ENCODE peak calls at places on chromosomes 4 and X, in ten cellular contexts. T is CD8-positive, alpha-beta T cell; Y is Peyer's patch; B is AG04450; R is HCT116; N is effector memory CD4-positive, alpha-beta T cell; D is A549; C is BJ; Z is OCI-LY7; V is endodermal cell. I is an unnamed sample.

GRCh38 chrX:1658083-1658463 is 43.2 kb downstream of the ASMT start:
- DNase-seq in V (peak; percentile 52), N (no peak), T (no peak), Y (no peak), D (no peak), R (no peak), C (no peak), Z (no peak), B (no peak), I (no peak)

GRCh38 chr4:57043304-57044251 is 64.9 kb downstream of the POLR2B start:
- DNase-seq in R (no peak), B (no peak), T (no peak), C (no peak), Z (no peak), N (no peak), V (no peak), Y (no peak), D (no peak), I (peak; percentile 97)

GRCh38 chrX:20320461-20321159 is 53.9 kb upstream of the RPS6KA3 start:
- DNase-seq in N (no peak), V (no peak), C (no peak), Z (peak; percentile 76), B (no peak), D (no peak), T (peak; percentile 1), R (no peak), Y (peak; percentile 58), I (no peak)

GRCh38 chr4:146023334-146023967 is 84.8 kb upstream of the ZNF827 start:
- DNase-seq in T (no peak), N (no peak), Z (peak; percentile 50), B (no peak), Y (peak; percentile 20), C (no peak), V (no peak), R (no peak), D (no peak), I (no peak)

GRCh38 chrX:118677318-118677717 is 50.1 kb upstream of the IL13RA1 start:
- DNase-seq in D (no peak), T (no peak), B (no peak), Y (no peak), R (no peak), Z (no peak), V (no peak), N (no peak), C (no peak), I (no peak)

GRCh38 chrX:76802698-76803097 is 375.2 kb downstream of the MAGEE1 start:
- DNase-seq in R (no peak), D (peak; percentile 1), B (no peak), T (no peak), V (no peak), Z (no peak), N (no peak), Y (no peak), C (no peak), I (no peak)

GRCh38 chr4:119744580-119744979 is 116.0 kb upstream of the PDE5A start:
- DNase-seq in D (no peak), B (no peak), Y (no peak), C (no peak), T (no peak), Z (no peak), R (no peak), N (no peak), V (no peak), I (no peak)

GRCh38 chr4:168483786-168484185 is 3.5 kb upstream of the DDX60L start:
- DNase-seq in C (peak; percentile 61), B (no peak), D (no peak), Y (no peak), R (no peak), N (no peak), Z (no peak), V (no peak), T (no peak), I (no peak)

GRCh38 chr4:76732246-76732645 is 165.7 kb downstream of the SOWAHB start:
- DNase-seq in B (no peak), Z (no peak), T (no peak), R (no peak), V (no peak), N (no peak), Y (no peak), C (no peak), D (no peak), I (no peak)

GRCh38 chrX:3541336-3541735 is 172.1 kb downstream of the PRKX start:
- DNase-seq in T (no peak), V (no peak), Z (no peak), R (no peak), D (no peak), Y (no peak), B (no peak), C (no peak), N (no peak), I (no peak)

GRCh38 chr4:184028571-184028996 is 123.5 kb downstream of the STOX2 start:
- DNase-seq in V (no peak), Z (peak; percentile 8), N (no peak), B (no peak), D (no peak), C (no peak), R (no peak), T (peak; percentile 1), Y (no peak), I (no peak)

GRCh38 chr4:67460574-67460973 is 84.7 kb downstream of the CENPC start:
- DNase-seq in C (peak; percentile 35), V (no peak), B (no peak), R (no peak), T (no peak), Y (no peak), D (no peak), Z (no peak), N (no peak), I (no peak)

GRCh38 chr4:85778809-85779124 is 303.8 kb downstream of the ARHGAP24 start:
- DNase-seq in B (no peak), R (no peak), Z (peak; percentile 48), V (no peak), C (no peak), T (no peak), Y (no peak), D (no peak), N (no peak), I (no peak)

GRCh38 chr4:40575846-40576245 is 53.8 kb downstream of the RBM47 start:
- DNase-seq in B (no peak), V (no peak), C (no peak), Y (no peak), T (no peak), Z (no peak), N (no peak), D (no peak), R (no peak), I (no peak)

GRCh38 chr4:112552668-112553067 is 36.7 kb upstream of the NEUROG2 start:
- DNase-seq in Y (no peak), C (no peak), Z (no peak), D (no peak), N (no peak), R (peak; percentile 32), B (peak; percentile 33), V (no peak), T (no peak), I (peak; percentile 31)

DNA sequence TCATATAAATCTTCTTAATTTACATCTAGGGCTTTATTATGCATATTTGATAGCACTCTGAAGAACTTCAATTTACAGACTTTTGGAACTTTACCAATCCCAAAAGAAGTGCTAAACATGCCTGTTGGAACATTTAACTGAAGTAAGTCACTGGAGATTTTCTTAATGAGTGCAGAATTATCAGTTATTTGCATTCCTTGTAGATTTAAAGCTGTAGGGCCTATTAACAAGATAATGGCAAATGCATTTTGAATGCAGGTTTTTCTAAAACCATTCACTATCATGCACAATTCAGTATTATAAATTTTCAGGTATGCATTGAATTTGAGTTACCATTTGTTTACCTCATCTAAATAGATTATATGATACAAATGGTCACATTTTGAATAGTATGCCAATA is 1181.1 kb downstream of the ARAP2 start:
- DNase-seq in Z (no peak), R (no peak), B (no peak), Y (no peak), T (no peak), C (no peak), V (no peak), D (no peak), N (no peak), I (no peak)
- H3K4me3 ChIP-seq in Z (no peak overlapping the region), R (no peak overlapping the region), B (no peak overlapping the region), Y (no peak overlapping the region), T (no peak overlapping the region), C (no peak overlapping the region), V (no peak overlapping the region), D (no peak overlapping the region), N (no peak overlapping the region), I (no peak overlapping the region)

DNA sequence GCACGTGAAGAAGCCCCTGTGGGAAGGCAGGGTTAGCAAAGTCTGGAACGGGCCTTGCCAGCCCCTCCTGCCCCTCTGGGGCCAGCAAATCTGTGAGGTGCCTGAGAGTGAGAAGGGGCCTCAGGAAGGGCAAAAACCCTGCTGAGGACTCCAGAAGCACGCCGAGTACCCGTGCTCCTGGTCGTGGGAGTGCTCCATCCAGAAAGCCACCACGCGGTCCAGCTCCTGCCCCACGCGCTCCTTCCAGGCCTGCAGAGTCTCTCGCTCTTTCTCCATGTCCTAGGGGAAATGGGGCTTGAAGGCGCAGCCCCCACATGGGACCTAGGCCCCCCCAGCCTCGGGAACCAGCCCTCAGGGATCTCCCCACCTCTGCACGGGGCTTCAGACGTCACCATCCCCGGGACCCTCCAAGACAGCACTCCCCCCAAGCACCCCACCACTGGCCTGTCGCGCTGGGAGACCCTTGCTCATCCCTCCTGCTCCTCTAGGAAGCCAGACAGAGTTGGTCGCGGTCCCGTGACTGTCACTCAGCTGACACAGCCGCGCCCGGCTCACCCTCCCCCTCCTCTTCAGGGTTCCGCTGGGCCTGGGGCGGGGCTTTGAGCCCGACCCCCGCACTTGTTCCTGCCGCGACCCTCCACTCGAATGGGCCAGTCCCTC is at the start of gene RENBP:
- DNase-seq in T (no peak), C (no peak), Z (peak; percentile 46), Y (peak; percentile 71), V (peak; percentile 86), D (no peak), R (no peak), B (no peak), N (no peak), I (no peak)
- H3K4me3 ChIP-seq in T (peak within 1 kb of the TSS; percentile 48), C (no peak within 1 kb of the TSS), Z (peak within 1 kb of the TSS; percentile 52), Y (peak within 1 kb of the TSS; percentile 24), V (peak within 1 kb of the TSS; percentile 72), D (no peak within 1 kb of the TSS), R (no peak within 1 kb of the TSS), B (no peak within 1 kb of the TSS), N (peak within 1 kb of the TSS; percentile 23), I (no peak within 1 kb of the TSS)

DNA sequence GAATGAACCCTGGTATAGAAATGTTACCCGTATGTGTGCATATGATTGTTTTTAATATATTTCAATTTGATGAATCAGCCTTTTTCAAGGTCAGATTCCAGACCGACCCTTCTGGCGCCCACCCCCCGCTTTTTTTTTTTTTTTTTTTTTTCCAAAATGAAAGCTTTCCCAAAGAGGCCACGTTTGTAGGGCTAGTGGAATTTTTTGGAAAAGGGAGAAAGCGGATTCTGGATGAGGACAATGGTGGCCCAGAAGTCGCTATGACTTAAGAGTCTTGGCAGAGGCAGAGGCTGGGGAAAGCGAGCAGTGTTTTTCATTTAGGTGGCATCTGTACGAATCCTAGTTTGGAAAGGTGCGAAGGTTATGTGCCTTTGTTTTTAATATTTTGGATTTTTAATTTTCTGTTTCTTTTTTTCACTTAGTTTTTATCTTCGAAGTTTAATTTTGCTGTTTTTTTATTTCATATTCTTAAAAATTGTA is 14.6 kb downstream of the NDUFB11 start:
- DNase-seq in B (no peak), C (no peak), Z (no peak), V (no peak), D (no peak), Y (no peak), T (no peak), R (no peak), N (no peak), I (no peak)
- H3K4me3 ChIP-seq in B (peak overlapping the region; percentile 72), C (peak overlapping the region; percentile 62), Z (peak overlapping the region; percentile 81), V (peak overlapping the region; percentile 89), D (peak overlapping the region; percentile 56), Y (peak overlapping the region; percentile 50), T (no peak overlapping the region), R (peak overlapping the region; percentile 65), N (peak overlapping the region; percentile 59), I (peak overlapping the region; percentile 59)

GRCh38 chr4:22515888-22516541 is at the start of gene ADGRA3:
- DNase-seq in Y (no peak), R (no peak), D (peak; percentile 50), N (no peak), C (no peak), T (peak; percentile 5), B (no peak), V (peak; percentile 92), Z (no peak), I (no peak)
- H3K4me3 ChIP-seq in Y (peak within 1 kb of the TSS; percentile 35), R (peak within 1 kb of the TSS; percentile 86), D (peak within 1 kb of the TSS; percentile 71), N (no peak within 1 kb of the TSS), C (peak within 1 kb of the TSS; percentile 70), T (peak within 1 kb of the TSS; percentile 35), B (peak within 1 kb of the TSS; percentile 80), V (peak within 1 kb of the TSS; percentile 91), Z (no peak within 1 kb of the TSS), I (peak within 1 kb of the TSS; percentile 70)